ENCODE peak calls at places on chromosomes 1 and 21, in eight cellular contexts. V is GM12865; B is stimulated activated CD4-positive, alpha-beta T cell treated with anti-CD3 and anti-CD28 coated beads, Interleukin-2, amount 100 ng/mL, for 24 hours; R is choroid plexus epithelial cell; Z is endodermal cell; Y is putamen; Q is NCI-H774; H is lower leg skin. A is an unnamed sample.

GRCh38 chr1:151993734-151994496 is at the start of gene S100A10:
- DNase-seq in V (peak), B (peak), R (peak), Z (peak), Y (no peak), Q (no peak), H (peak), A (peak)

GRCh38 chr1:226640737-226641136 is 92.2 kb downstream of the STUM start:
- DNase-seq in V (no peak), B (no peak), R (no peak), Z (no peak), Y (no peak), Q (no peak), H (no peak), A (no peak)

GRCh38 chr1:234565132-234565531 is 44.8 kb downstream of the IRF2BP2 start:
- DNase-seq in V (no peak), B (no peak), R (no peak), Z (peak), Y (no peak), Q (no peak), H (no peak), A (no peak)

GRCh38 chr1:236009857-236010256 is 55.0 kb downstream of the NID1 start:
- DNase-seq in V (no peak), B (no peak), R (peak), Z (no peak), Y (no peak), Q (no peak), H (no peak), A (no peak)

GRCh38 chr1:168783424-168783823 is 54.4 kb upstream of the DPT start:
- DNase-seq in V (no peak), B (no peak), R (no peak), Z (no peak), Y (no peak), Q (no peak), H (no peak), A (no peak)

GRCh38 chr1:19257178-19257914 is 5.7 kb downstream of the MRTO4 start:
- DNase-seq in V (no peak), B (peak), R (peak), Z (no peak), Y (no peak), Q (no peak), H (no peak), A (no peak)

GRCh38 chr1:64967381-64967780 is 1.0 kb upstream of the JAK1 start:
- DNase-seq in V (peak), B (no peak), R (no peak), Z (no peak), Y (no peak), Q (no peak), H (no peak), A (no peak)

GRCh38 chr1:29703596-29703995 is 467.3 kb downstream of the PTPRU start:
- DNase-seq in V (peak), B (no peak), R (peak), Z (peak), Y (no peak), Q (peak), H (no peak), A (no peak)

GRCh38 chr1:103107696-103108524 is at the start of gene COL11A1:
- DNase-seq in V (no peak), B (no peak), R (peak), Z (no peak), Y (no peak), Q (no peak), H (no peak), A (no peak)

GRCh38 chr1:205748398-205749093 is 1.4 kb downstream of the NUCKS1 start:
- DNase-seq in V (peak), B (peak), R (peak), Z (no peak), Y (peak), Q (no peak), H (no peak), A (peak)

GRCh38 chr1:4599521-4599920 is 54.9 kb upstream of the AJAP1 start:
- DNase-seq in V (no peak), B (no peak), R (no peak), Z (no peak), Y (no peak), Q (no peak), H (no peak), A (no peak)

GRCh38 chr21:44684077-44684476 is 2.1 kb upstream of the KRTAP12-1 start:
- DNase-seq in V (no peak), B (no peak), R (no peak), Z (no peak), Y (no peak), Q (no peak), H (no peak), A (no peak)

GRCh38 chr1:22709891-22710687 is 550 bp upstream of the EPHB2 start:
- DNase-seq in V (peak), B (peak), R (peak), Z (peak), Y (peak), Q (no peak), H (no peak), A (no peak)

GRCh38 chr1:24443241-24443656 is 27.6 kb downstream of the NIPAL3 start:
- DNase-seq in V (no peak), B (no peak), R (no peak), Z (peak), Y (peak), Q (no peak), H (no peak), A (no peak)